ENCODE peak calls at places on chromosomes 11 and 22, in five cellular contexts. D, P, A, M and G are unnamed samples.

GRCh38 chr11:100827934-100828661 is 141.0 kb downstream of the ARHGAP42 start:
- DNase-seq in A (peak; percentile 66), P (no peak), D (peak; percentile 25), M (no peak), G (no peak)

GRCh38 chr11:60915250-60915914 is 1.4 kb downstream of the TMEM109 start:
- DNase-seq in M (no peak), D (peak; percentile 68), P (peak; percentile 88), A (peak; percentile 36), G (peak; percentile 81)

GRCh38 chr22:49307870-49308269 is 519.8 kb downstream of the BRD1 start:
- DNase-seq in A (no peak), M (peak; percentile 21), P (no peak), D (no peak), G (peak; percentile 29)

GRCh38 chr11:73236879-73237278 is 18.8 kb downstream of the P2RY2 start:
- DNase-seq in A (no peak), P (no peak), D (peak; percentile 50), M (no peak), G (peak; percentile 84)

GRCh38 chr11:121540627-121541026 is 87.9 kb upstream of the SORL1-AS1 start:
- DNase-seq in A (no peak), P (no peak), M (no peak), D (no peak), G (no peak)

GRCh38 chr11:35545604-35546003 is 20.2 kb upstream of the PAMR1 start:
- DNase-seq in M (no peak), A (no peak), D (no peak), P (no peak), G (no peak)

GRCh38 chr11:2961080-2961479 is 31.0 kb downstream of the NAP1L4 start:
- DNase-seq in D (no peak), P (no peak), A (no peak), M (no peak), G (no peak)

GRCh38 chr22:35835998-35836691 is 118.5 kb downstream of the APOL5 start:
- DNase-seq in M (no peak), A (peak; percentile 78), D (peak; percentile 43), P (peak; percentile 66), G (no peak)

GRCh38 chr22:37278261-37278660 is 4.0 kb upstream of the CYTH4 start:
- DNase-seq in M (no peak), D (no peak), P (no peak), A (no peak), G (no peak)

GRCh38 chr11:65662802-65663633 is at the start of gene RELA:
- DNase-seq in P (peak; percentile 94), A (peak; percentile 89), M (peak; percentile 96), D (peak; percentile 93), G (peak; percentile 97)

GRCh38 chr11:1281326-1281973 is 28.0 kb downstream of the TOLLIP start:
- DNase-seq in D (no peak), P (no peak), M (no peak), A (no peak), G (peak; percentile 30)

GRCh38 chr11:83645561-83645960 is 359.4 kb upstream of the CCDC90B start:
- DNase-seq in M (no peak), A (no peak), D (no peak), P (no peak), G (no peak)

GRCh38 chr11:121524233-121524631 is 71.5 kb upstream of the SORL1-AS1 start:
- DNase-seq in A (no peak), D (no peak), M (no peak), P (no peak), G (no peak)

GRCh38 chr22:20979243-20979809 is 2.8 kb upstream of the LZTR1 start:
- DNase-seq in M (no peak), D (peak; percentile 79), P (no peak), A (peak; percentile 71), G (peak; percentile 71)

GRCh38 chr11:62579252-62579651 is 5.6 kb upstream of the EEF1G start:
- DNase-seq in P (no peak), M (no peak), A (no peak), D (no peak), G (no peak)

GRCh38 chr11:72627594-72628281 is 46.5 kb downstream of the PDE2A start:
- DNase-seq in M (no peak), A (no peak), D (no peak), P (no peak), G (no peak)

GRCh38 chr11:65204646-65205601 is 23.2 kb downstream of the CAPN1 start:
- DNase-seq in P (no peak), A (no peak), D (no peak), M (no peak), G (no peak)

GRCh38 chr22:41856484-41856883 is 23.6 kb downstream of the SREBF2 start:
- DNase-seq in D (no peak), A (no peak), M (no peak), P (no peak), G (no peak)

GRCh38 chr22:47940211-47940610 is 1177.8 kb downstream of the TBC1D22A start:
- DNase-seq in M (no peak), D (no peak), P (no peak), A (no peak), G (no peak)

GRCh38 chr11:134223066-134223465 is 701 bp downstream of the NCAPD3 start:
- DNase-seq in A (no peak), D (no peak), P (no peak), M (no peak), G (no peak)

GRCh38 chr11:61513143-61513740 is 4.7 kb downstream of the LRRC10B start:
- DNase-seq in P (no peak), A (no peak), D (no peak), M (no peak), G (no peak)

GRCh38 chr22:39512026-39512425 is 8.3 kb upstream of the ATF4 start:
- DNase-seq in M (no peak), D (no peak), A (no peak), P (no peak), G (no peak)

DNA sequence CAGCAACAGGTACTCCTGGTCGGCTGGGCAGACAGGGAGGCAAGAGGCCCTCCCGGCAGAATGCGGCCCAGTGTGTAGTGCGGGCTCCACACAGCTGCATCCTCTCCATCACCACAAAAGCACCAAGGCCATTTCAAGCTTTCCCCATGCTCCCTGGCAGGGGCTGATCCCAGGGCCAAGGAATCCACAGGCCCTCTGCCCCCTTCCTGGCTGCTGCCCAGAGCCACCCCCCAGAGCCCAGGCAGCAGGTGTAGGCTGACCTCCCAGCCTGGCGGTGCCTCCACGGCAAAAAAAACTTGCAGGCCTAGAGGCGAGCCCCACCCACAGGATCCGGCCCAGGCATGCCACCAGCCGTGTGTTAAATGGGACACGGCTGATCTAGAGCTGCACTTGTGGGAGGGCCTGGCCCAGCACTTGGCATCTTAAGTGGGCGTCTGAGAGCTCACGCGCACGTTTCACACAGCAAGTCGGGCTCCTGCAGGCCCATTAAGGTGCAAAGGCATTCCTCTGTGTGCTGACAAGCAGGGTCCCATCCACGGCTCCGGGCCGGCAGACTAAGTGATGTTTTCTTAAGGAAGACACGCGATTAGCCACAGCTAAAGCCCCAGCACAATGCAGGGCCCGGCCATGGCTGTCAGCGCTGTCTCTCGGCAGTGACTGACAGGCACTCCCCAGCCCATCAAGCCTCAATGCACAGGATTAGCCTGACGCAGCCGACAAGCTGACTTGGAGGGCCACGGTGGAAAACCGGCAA is 19.8 kb upstream of the GNB1L start:
- DNase-seq in A (no peak), P (no peak), D (no peak), M (peak; percentile 67), G (peak; percentile 22)
- H3K27ac ChIP-seq in A (no peak overlapping the region), P (no peak overlapping the region), D (no peak overlapping the region), M (peak overlapping the region; percentile 36), G (no peak overlapping the region)

DNA sequence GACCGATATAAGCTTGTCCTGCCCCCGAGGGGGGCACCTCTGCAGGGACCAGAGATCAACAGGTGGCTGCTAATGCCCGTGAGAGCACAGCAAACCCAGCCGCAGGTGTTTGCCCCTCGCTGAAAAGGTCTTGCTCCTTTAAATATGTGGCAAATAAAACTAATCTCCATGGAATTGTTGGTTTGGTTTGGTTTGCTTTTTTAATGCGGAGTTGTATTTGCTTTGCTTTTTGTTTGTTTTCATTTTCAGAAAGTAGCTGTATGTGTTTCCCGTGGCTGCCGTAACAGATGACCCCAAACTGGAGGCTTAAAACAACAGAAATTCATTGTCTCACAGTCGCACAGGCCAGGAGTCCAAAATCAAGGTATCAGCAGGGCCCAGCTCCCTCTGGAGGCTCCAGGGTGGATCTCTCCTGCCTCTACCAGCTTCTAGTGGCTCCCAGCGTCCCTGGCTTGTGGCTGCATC is 93.0 kb downstream of the CELSR1 start:
- DNase-seq in M (no peak), D (no peak), A (no peak), P (no peak), G (no peak)
- TF ChIP-seq CTCF in M (no peak), D (no peak), A (peak; percentile 50), P (no peak), G (no peak)

GRCh38 chr11:78909386-78909785 is 334.7 kb upstream of the NARS2 start:
- DNase-seq in M (no peak), P (no peak), A (no peak), D (no peak), G (no peak)
- H3K27ac ChIP-seq in M (no peak overlapping the region), P (no peak overlapping the region), A (no peak overlapping the region), D (no peak overlapping the region), G (no peak overlapping the region)

DNA sequence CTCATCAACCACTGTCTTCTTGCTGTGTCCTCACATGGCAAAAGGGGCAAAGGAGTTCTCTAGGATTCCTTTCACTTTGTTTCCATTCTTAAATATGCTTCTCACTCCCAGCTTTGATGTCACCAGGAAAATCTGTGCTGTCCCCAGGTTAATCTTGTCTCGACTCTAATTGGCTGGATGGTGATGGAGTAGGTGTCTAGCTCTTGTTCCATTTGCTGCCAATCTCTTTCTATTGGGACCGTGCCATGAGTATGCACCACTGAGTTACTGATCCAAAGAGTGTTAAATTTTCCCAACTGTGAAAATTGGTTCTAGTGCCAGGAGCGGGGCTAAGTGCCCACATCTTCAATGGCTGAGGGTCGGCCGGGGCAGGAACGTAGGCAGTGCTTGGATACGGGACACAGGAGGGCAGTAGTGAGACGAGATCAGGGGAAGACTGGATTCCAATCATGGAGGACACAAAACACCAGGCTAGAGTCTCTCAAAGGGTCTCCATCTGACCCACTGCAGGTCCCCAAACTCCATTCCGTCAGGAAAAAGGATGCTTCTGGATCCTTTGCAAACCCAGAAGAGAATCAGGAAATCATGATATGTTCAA is 47.7 kb upstream of the CSNK2A3 start:
- DNase-seq in M (no peak), A (no peak), D (no peak), P (no peak), G (no peak)
- TF ChIP-seq CTCF in M (no peak), A (peak; percentile 58), D (no peak), P (no peak), G (peak; percentile 17)